ENCODE peak calls at places on chromosomes 7 and 10, in ten cellular contexts. One of them, this sample, is unnamed.

GRCh38 chr10:91798736-91799579 is 732 bp downstream of the TNKS2 start:
- DNase-seq in psoas muscle: no peak
- DNase-seq in IMR-90: peak
- DNase-seq in brain microvascular endothelial cell: peak
- DNase-seq in fibroblast of pulmonary artery: peak
- DNase-seq in SK-N-SH: no peak
- DNase-seq in effector memory CD4-positive, alpha-beta T cell: peak
- DNase-seq in Peyer's patch: no peak
- DNase-seq in lower leg skin: no peak
- DNase-seq in CD8-positive, alpha-beta memory T cell: no peak
- DNase-seq in this sample: peak

GRCh38 chr10:71218046-71218832 is 5.9 kb downstream of the UNC5B start:
- DNase-seq in CD8-positive, alpha-beta memory T cell: no peak
- DNase-seq in lower leg skin: no peak
- DNase-seq in SK-N-SH: no peak
- DNase-seq in IMR-90: peak
- DNase-seq in brain microvascular endothelial cell: no peak
- DNase-seq in psoas muscle: no peak
- DNase-seq in Peyer's patch: no peak
- DNase-seq in fibroblast of pulmonary artery: peak
- DNase-seq in effector memory CD4-positive, alpha-beta T cell: no peak
- DNase-seq in this sample: peak

GRCh38 chr10:123997486-123998196 is 95.8 kb downstream of the CHST15 start:
- DNase-seq in lower leg skin: no peak
- DNase-seq in IMR-90: peak
- DNase-seq in SK-N-SH: peak
- DNase-seq in CD8-positive, alpha-beta memory T cell: no peak
- DNase-seq in effector memory CD4-positive, alpha-beta T cell: no peak
- DNase-seq in fibroblast of pulmonary artery: peak
- DNase-seq in brain microvascular endothelial cell: peak
- DNase-seq in Peyer's patch: no peak
- DNase-seq in psoas muscle: no peak
- DNase-seq in this sample: no peak

GRCh38 chr10:77297370-77297692 is 340.3 kb downstream of the KCNMA1 start:
- DNase-seq in Peyer's patch: no peak
- DNase-seq in CD8-positive, alpha-beta memory T cell: no peak
- DNase-seq in IMR-90: peak
- DNase-seq in SK-N-SH: no peak
- DNase-seq in fibroblast of pulmonary artery: peak
- DNase-seq in psoas muscle: no peak
- DNase-seq in lower leg skin: no peak
- DNase-seq in effector memory CD4-positive, alpha-beta T cell: no peak
- DNase-seq in brain microvascular endothelial cell: no peak
- DNase-seq in this sample: no peak

GRCh38 chr7:129773328-129773731 is 161.8 kb downstream of the NRF1 start:
- DNase-seq in Peyer's patch: no peak
- DNase-seq in SK-N-SH: peak
- DNase-seq in CD8-positive, alpha-beta memory T cell: no peak
- DNase-seq in psoas muscle: no peak
- DNase-seq in IMR-90: no peak
- DNase-seq in fibroblast of pulmonary artery: no peak
- DNase-seq in lower leg skin: no peak
- DNase-seq in effector memory CD4-positive, alpha-beta T cell: no peak
- DNase-seq in brain microvascular endothelial cell: no peak
- DNase-seq in this sample: no peak

GRCh38 chr7:136018104-136018503 is 40.9 kb upstream of the MTPN start:
- DNase-seq in IMR-90: peak
- DNase-seq in lower leg skin: no peak
- DNase-seq in SK-N-SH: no peak
- DNase-seq in CD8-positive, alpha-beta memory T cell: no peak
- DNase-seq in Peyer's patch: no peak
- DNase-seq in effector memory CD4-positive, alpha-beta T cell: no peak
- DNase-seq in psoas muscle: no peak
- DNase-seq in fibroblast of pulmonary artery: peak
- DNase-seq in brain microvascular endothelial cell: no peak
- DNase-seq in this sample: no peak

GRCh38 chr7:20340839-20341238 is 10.1 kb downstream of the ITGB8 start:
- DNase-seq in CD8-positive, alpha-beta memory T cell: no peak
- DNase-seq in effector memory CD4-positive, alpha-beta T cell: no peak
- DNase-seq in lower leg skin: peak
- DNase-seq in SK-N-SH: no peak
- DNase-seq in Peyer's patch: no peak
- DNase-seq in psoas muscle: no peak
- DNase-seq in IMR-90: no peak
- DNase-seq in fibroblast of pulmonary artery: peak
- DNase-seq in brain microvascular endothelial cell: no peak
- DNase-seq in this sample: no peak

GRCh38 chr7:142791502-142791901 is 20.7 kb downstream of the PRSS2 start:
- DNase-seq in SK-N-SH: no peak
- DNase-seq in IMR-90: no peak
- DNase-seq in Peyer's patch: no peak
- DNase-seq in fibroblast of pulmonary artery: no peak
- DNase-seq in psoas muscle: no peak
- DNase-seq in lower leg skin: no peak
- DNase-seq in CD8-positive, alpha-beta memory T cell: peak
- DNase-seq in effector memory CD4-positive, alpha-beta T cell: no peak
- DNase-seq in brain microvascular endothelial cell: no peak
- DNase-seq in this sample: no peak

DNA sequence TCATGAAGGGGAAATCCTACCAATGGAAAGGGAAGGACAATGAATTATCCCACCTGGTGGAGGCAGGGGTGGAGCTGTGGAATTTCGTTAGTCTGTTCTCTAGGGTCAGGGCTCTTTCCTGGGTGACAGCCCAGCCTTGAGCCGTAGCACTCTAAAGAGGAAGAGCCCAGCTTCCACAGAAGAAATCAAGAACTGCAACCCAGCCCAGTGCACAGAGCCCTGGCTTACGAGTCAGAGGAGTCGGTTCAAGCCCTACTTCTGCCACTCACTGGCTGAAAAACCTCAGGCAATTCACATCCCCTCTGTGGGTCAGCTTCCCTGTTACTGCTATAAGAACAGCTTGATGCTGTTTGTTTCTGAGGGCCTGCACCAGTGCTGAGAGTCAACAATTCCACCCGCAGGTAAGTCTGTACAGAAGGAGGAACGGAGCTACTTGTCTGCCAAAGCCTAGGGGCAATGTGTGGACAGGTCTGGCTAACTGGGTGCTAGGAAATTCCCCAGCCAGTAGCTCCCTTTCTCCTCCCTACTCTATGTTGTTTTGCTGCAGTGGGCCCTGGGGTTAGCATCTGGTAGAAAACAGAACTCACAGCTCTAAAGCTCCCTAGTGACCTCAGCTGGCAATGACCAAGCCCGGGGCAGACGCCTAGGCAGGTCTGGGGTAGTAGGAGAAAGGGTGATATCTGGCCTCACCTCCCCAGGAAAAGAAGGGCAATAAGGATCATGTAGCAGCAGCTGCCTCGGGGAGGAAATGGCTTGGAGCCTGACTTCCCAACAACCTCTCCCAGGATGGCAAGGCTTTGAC is 3.3 kb downstream of the AVPI1 start:
- DNase-seq in brain microvascular endothelial cell: no peak
- DNase-seq in CD8-positive, alpha-beta memory T cell: no peak
- DNase-seq in IMR-90: peak
- DNase-seq in fibroblast of pulmonary artery: peak
- DNase-seq in Peyer's patch: peak
- DNase-seq in SK-N-SH: peak
- DNase-seq in psoas muscle: no peak
- DNase-seq in lower leg skin: no peak
- DNase-seq in effector memory CD4-positive, alpha-beta T cell: no peak
- DNase-seq in this sample: no peak
- H3K4me3 ChIP-seq in brain microvascular endothelial cell: peak
- H3K4me3 ChIP-seq in CD8-positive, alpha-beta memory T cell: no peak
- H3K4me3 ChIP-seq in IMR-90: peak
- H3K4me3 ChIP-seq in fibroblast of pulmonary artery: no peak
- H3K4me3 ChIP-seq in Peyer's patch: peak
- H3K4me3 ChIP-seq in SK-N-SH: no peak
- H3K4me3 ChIP-seq in psoas muscle: peak
- H3K4me3 ChIP-seq in lower leg skin: no peak
- H3K4me3 ChIP-seq in effector memory CD4-positive, alpha-beta T cell: no peak
- H3K4me3 ChIP-seq in this sample: peak

GRCh38 chr7:2529161-2530075 is 9.8 kb downstream of the LFNG start:
- DNase-seq in fibroblast of pulmonary artery: peak
- DNase-seq in psoas muscle: peak
- DNase-seq in IMR-90: peak
- DNase-seq in CD8-positive, alpha-beta memory T cell: peak
- DNase-seq in lower leg skin: no peak
- DNase-seq in brain microvascular endothelial cell: no peak
- DNase-seq in SK-N-SH: no peak
- DNase-seq in effector memory CD4-positive, alpha-beta T cell: peak
- DNase-seq in Peyer's patch: peak
- DNase-seq in this sample: peak

GRCh38 chr7:2528481-2529095 is 9.0 kb downstream of the LFNG start:
- DNase-seq in CD8-positive, alpha-beta memory T cell: no peak
- DNase-seq in Peyer's patch: no peak
- DNase-seq in IMR-90: no peak
- DNase-seq in psoas muscle: peak
- DNase-seq in lower leg skin: no peak
- DNase-seq in SK-N-SH: no peak
- DNase-seq in effector memory CD4-positive, alpha-beta T cell: no peak
- DNase-seq in brain microvascular endothelial cell: no peak
- DNase-seq in fibroblast of pulmonary artery: no peak
- DNase-seq in this sample: peak

GRCh38 chr7:2526659-2527504 is 7.3 kb downstream of the LFNG start:
- DNase-seq in IMR-90: no peak
- DNase-seq in fibroblast of pulmonary artery: no peak
- DNase-seq in lower leg skin: no peak
- DNase-seq in psoas muscle: peak
- DNase-seq in brain microvascular endothelial cell: no peak
- DNase-seq in Peyer's patch: peak
- DNase-seq in effector memory CD4-positive, alpha-beta T cell: no peak
- DNase-seq in CD8-positive, alpha-beta memory T cell: no peak
- DNase-seq in SK-N-SH: no peak
- DNase-seq in this sample: peak

GRCh38 chr7:2525931-2526630 is 6.5 kb downstream of the LFNG start:
- DNase-seq in effector memory CD4-positive, alpha-beta T cell: no peak
- DNase-seq in IMR-90: no peak
- DNase-seq in CD8-positive, alpha-beta memory T cell: no peak
- DNase-seq in fibroblast of pulmonary artery: no peak
- DNase-seq in Peyer's patch: no peak
- DNase-seq in psoas muscle: peak
- DNase-seq in lower leg skin: no peak
- DNase-seq in brain microvascular endothelial cell: no peak
- DNase-seq in SK-N-SH: no peak
- DNase-seq in this sample: peak

DNA sequence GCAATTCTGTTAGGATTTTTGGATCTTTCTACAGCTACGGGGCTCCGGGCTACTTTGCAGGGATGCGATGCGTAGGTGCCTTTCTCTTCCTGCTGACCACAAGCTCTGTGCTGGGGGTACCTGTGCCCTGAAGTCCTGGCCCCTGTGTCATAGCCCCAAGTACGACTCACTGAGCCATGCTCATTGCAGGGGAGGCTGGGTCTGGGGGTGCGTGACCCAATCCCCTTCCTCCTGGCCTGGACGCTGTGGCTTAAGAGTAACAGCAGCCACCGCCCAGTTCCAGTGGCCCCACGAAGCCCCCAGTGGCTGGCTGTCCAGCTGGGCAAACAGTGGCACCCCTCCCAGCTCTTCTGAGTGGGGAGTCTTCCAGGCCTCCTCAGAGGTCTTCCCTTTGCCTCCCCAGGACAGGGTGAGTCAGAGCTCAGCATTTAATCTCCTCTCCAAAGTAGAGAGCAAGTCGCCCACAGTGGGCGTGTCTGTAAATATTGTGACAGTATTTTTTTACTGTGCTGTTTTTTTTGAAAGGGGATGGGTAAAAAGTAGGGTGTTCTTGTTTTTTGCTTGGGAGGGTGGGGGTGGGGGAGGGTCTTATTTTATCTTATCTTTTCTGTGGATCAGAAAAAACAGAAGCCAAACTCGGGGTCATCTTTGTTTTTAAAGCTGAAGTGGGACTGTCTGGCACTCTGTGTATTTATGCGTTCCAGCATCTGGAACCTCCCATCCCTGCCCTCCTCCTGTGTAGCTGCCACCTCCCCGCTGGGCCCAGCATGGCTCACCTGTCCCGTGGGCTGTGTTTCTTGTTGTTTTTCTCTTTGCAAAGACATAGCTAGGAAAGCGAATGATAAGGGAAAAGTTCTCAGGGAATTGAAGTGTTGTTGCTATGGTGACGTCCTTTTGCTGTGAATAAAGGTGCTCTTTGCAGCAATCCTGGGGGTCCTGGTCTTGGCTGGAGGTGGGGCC is 8.2 kb downstream of the LFNG start:
- DNase-seq in SK-N-SH: no peak
- DNase-seq in psoas muscle: peak
- DNase-seq in IMR-90: peak
- DNase-seq in CD8-positive, alpha-beta memory T cell: no peak
- DNase-seq in lower leg skin: no peak
- DNase-seq in fibroblast of pulmonary artery: peak
- DNase-seq in Peyer's patch: no peak
- DNase-seq in effector memory CD4-positive, alpha-beta T cell: no peak
- DNase-seq in brain microvascular endothelial cell: peak
- DNase-seq in this sample: peak
- H3K4me3 ChIP-seq in SK-N-SH: no peak
- H3K4me3 ChIP-seq in psoas muscle: no peak
- H3K4me3 ChIP-seq in IMR-90: no peak
- H3K4me3 ChIP-seq in CD8-positive, alpha-beta memory T cell: peak
- H3K4me3 ChIP-seq in lower leg skin: no peak
- H3K4me3 ChIP-seq in fibroblast of pulmonary artery: no peak
- H3K4me3 ChIP-seq in Peyer's patch: no peak
- H3K4me3 ChIP-seq in effector memory CD4-positive, alpha-beta T cell: peak
- H3K4me3 ChIP-seq in brain microvascular endothelial cell: no peak
- H3K4me3 ChIP-seq in this sample: no peak

GRCh38 chr7:3438352-3438751 is 137.3 kb downstream of the SDK1 start:
- DNase-seq in lower leg skin: no peak
- DNase-seq in psoas muscle: no peak
- DNase-seq in CD8-positive, alpha-beta memory T cell: no peak
- DNase-seq in IMR-90: no peak
- DNase-seq in fibroblast of pulmonary artery: no peak
- DNase-seq in Peyer's patch: no peak
- DNase-seq in SK-N-SH: no peak
- DNase-seq in effector memory CD4-positive, alpha-beta T cell: no peak
- DNase-seq in brain microvascular endothelial cell: no peak
- DNase-seq in this sample: no peak

GRCh38 chr7:3436746-3437145 is 135.7 kb downstream of the SDK1 start:
- DNase-seq in SK-N-SH: no peak
- DNase-seq in Peyer's patch: no peak
- DNase-seq in brain microvascular endothelial cell: peak
- DNase-seq in lower leg skin: no peak
- DNase-seq in fibroblast of pulmonary artery: peak
- DNase-seq in psoas muscle: no peak
- DNase-seq in effector memory CD4-positive, alpha-beta T cell: no peak
- DNase-seq in CD8-positive, alpha-beta memory T cell: no peak
- DNase-seq in IMR-90: peak
- DNase-seq in this sample: no peak

GRCh38 chr7:3437467-3437866 is 136.4 kb downstream of the SDK1 start:
- DNase-seq in fibroblast of pulmonary artery: no peak
- DNase-seq in IMR-90: no peak
- DNase-seq in Peyer's patch: no peak
- DNase-seq in SK-N-SH: no peak
- DNase-seq in brain microvascular endothelial cell: no peak
- DNase-seq in psoas muscle: no peak
- DNase-seq in effector memory CD4-positive, alpha-beta T cell: no peak
- DNase-seq in CD8-positive, alpha-beta memory T cell: no peak
- DNase-seq in lower leg skin: no peak
- DNase-seq in this sample: no peak

GRCh38 chr7:3434611-3435010 is 133.6 kb downstream of the SDK1 start:
- DNase-seq in IMR-90: no peak
- DNase-seq in fibroblast of pulmonary artery: no peak
- DNase-seq in CD8-positive, alpha-beta memory T cell: no peak
- DNase-seq in Peyer's patch: no peak
- DNase-seq in SK-N-SH: no peak
- DNase-seq in effector memory CD4-positive, alpha-beta T cell: no peak
- DNase-seq in psoas muscle: no peak
- DNase-seq in brain microvascular endothelial cell: no peak
- DNase-seq in lower leg skin: no peak
- DNase-seq in this sample: no peak

GRCh38 chr7:3436112-3436511 is 135.1 kb downstream of the SDK1 start:
- DNase-seq in IMR-90: no peak
- DNase-seq in fibroblast of pulmonary artery: no peak
- DNase-seq in effector memory CD4-positive, alpha-beta T cell: no peak
- DNase-seq in lower leg skin: no peak
- DNase-seq in psoas muscle: no peak
- DNase-seq in SK-N-SH: no peak
- DNase-seq in CD8-positive, alpha-beta memory T cell: no peak
- DNase-seq in brain microvascular endothelial cell: no peak
- DNase-seq in Peyer's patch: no peak
- DNase-seq in this sample: no peak
- H3K4me3 ChIP-seq in IMR-90: no peak
- H3K4me3 ChIP-seq in fibroblast of pulmonary artery: no peak
- H3K4me3 ChIP-seq in effector memory CD4-positive, alpha-beta T cell: no peak
- H3K4me3 ChIP-seq in lower leg skin: no peak
- H3K4me3 ChIP-seq in psoas muscle: no peak
- H3K4me3 ChIP-seq in SK-N-SH: no peak
- H3K4me3 ChIP-seq in CD8-positive, alpha-beta memory T cell: no peak
- H3K4me3 ChIP-seq in brain microvascular endothelial cell: no peak
- H3K4me3 ChIP-seq in Peyer's patch: no peak
- H3K4me3 ChIP-seq in this sample: no peak

DNA sequence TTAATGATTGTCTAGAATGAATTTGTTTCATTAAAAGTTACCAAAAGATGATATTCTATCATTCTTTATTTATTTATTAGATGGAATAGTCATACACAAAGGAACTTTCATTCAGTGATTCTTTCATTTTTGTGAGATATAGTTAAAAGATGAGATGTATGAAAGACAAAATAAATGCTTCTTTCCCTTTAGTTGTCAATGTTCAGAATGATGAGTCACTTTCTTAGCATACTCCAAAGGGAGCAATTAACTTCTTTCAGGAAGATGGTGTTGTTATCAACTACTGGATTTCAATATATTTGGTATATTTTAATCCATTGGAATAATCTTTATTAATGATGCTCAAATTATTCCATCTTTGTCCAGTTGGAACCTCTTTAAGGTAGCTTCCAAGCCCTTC is 2.3 kb downstream of the GIMAP7 start:
- DNase-seq in fibroblast of pulmonary artery: no peak
- DNase-seq in SK-N-SH: no peak
- DNase-seq in brain microvascular endothelial cell: no peak
- DNase-seq in lower leg skin: no peak
- DNase-seq in Peyer's patch: no peak
- DNase-seq in IMR-90: no peak
- DNase-seq in effector memory CD4-positive, alpha-beta T cell: no peak
- DNase-seq in CD8-positive, alpha-beta memory T cell: no peak
- DNase-seq in psoas muscle: no peak
- DNase-seq in this sample: no peak
- H3K4me3 ChIP-seq in fibroblast of pulmonary artery: no peak
- H3K4me3 ChIP-seq in SK-N-SH: no peak
- H3K4me3 ChIP-seq in brain microvascular endothelial cell: no peak
- H3K4me3 ChIP-seq in lower leg skin: no peak
- H3K4me3 ChIP-seq in Peyer's patch: peak
- H3K4me3 ChIP-seq in IMR-90: no peak
- H3K4me3 ChIP-seq in effector memory CD4-positive, alpha-beta T cell: peak
- H3K4me3 ChIP-seq in CD8-positive, alpha-beta memory T cell: peak
- H3K4me3 ChIP-seq in psoas muscle: peak
- H3K4me3 ChIP-seq in this sample: peak